ENCODE peak calls at places on chromosomes 7 and 10, in seven cellular contexts. E is fibroblast of pulmonary artery, T is ovary, Q is IMR-90, R is prostate gland, K is AG10803, X is fibroblast of lung. A is an unnamed sample.

GRCh38 chr7:87474046-87474445 is 1.4 kb downstream of the ABCB4 start:
- DNase-seq in E (no peak), T (no peak), Q (no peak), R (no peak), K (peak; percentile 21), X (no peak), A (no peak)

GRCh38 chr10:103859161-103860141 is 4.1 kb upstream of the SH3PXD2A start:
- DNase-seq in E (peak; percentile 80), T (peak; percentile 61), Q (peak; percentile 74), R (peak; percentile 67), K (peak; percentile 69), X (peak; percentile 80), A (peak; percentile 84)

GRCh38 chr10:58412502-58412961 is 27.3 kb downstream of the TFAM start:
- DNase-seq in E (peak; percentile 31), T (no peak), Q (peak; percentile 63), R (no peak), K (peak; percentile 83), X (no peak), A (peak; percentile 46)

GRCh38 chr7:127938588-127938987 is 92.6 kb downstream of the LRRC4 start:
- DNase-seq in E (peak; percentile 73), T (no peak), Q (peak; percentile 88), R (no peak), K (peak; percentile 87), X (peak; percentile 76), A (peak; percentile 90)

GRCh38 chr10:102451105-102451969 is at the start of gene C10orf95:
- DNase-seq in E (no peak), T (peak; percentile 61), Q (no peak), R (no peak), K (no peak), X (no peak), A (peak; percentile 32)

GRCh38 chr7:79612903-79613302 is 159.4 kb upstream of the MAGI2 start:
- DNase-seq in E (no peak), T (no peak), Q (no peak), R (no peak), K (no peak), X (no peak), A (no peak)

GRCh38 chr10:27252267-27253000 is 11.8 kb upstream of the ACBD5 start:
- DNase-seq in E (peak; percentile 69), T (peak; percentile 62), Q (peak; percentile 27), R (no peak), K (peak; percentile 65), X (peak; percentile 58), A (peak; percentile 70)

GRCh38 chr10:131926743-131927595 is 26.2 kb downstream of the PPP2R2D start:
- DNase-seq in E (no peak), T (no peak), Q (no peak), R (no peak), K (no peak), X (no peak), A (no peak)

GRCh38 chr7:100744605-100745004 is 11.2 kb downstream of the ZAN start:
- DNase-seq in E (no peak), T (no peak), Q (no peak), R (no peak), K (no peak), X (no peak), A (no peak)

GRCh38 chr10:26468291-26468690 is 30.1 kb downstream of the APBB1IP start:
- DNase-seq in E (peak; percentile 12), T (no peak), Q (no peak), R (no peak), K (peak; percentile 70), X (no peak), A (no peak)

GRCh38 chr7:122507591-122507990 is 191.3 kb downstream of the RNF133 start:
- DNase-seq in E (no peak), T (no peak), Q (no peak), R (no peak), K (no peak), X (no peak), A (no peak)

GRCh38 chr10:84267503-84268126 is 22.8 kb downstream of the RGR start:
- DNase-seq in E (peak; percentile 56), T (no peak), Q (peak; percentile 67), R (no peak), K (peak; percentile 48), X (peak; percentile 51), A (peak; percentile 81)

GRCh38 chr10:129715805-129716785 is 248.0 kb downstream of the EBF3 start:
- DNase-seq in E (no peak), T (no peak), Q (no peak), R (no peak), K (no peak), X (no peak), A (no peak)

GRCh38 chr10:3877092-3878000 is 92.3 kb upstream of the KLF6 start:
- DNase-seq in E (no peak), T (no peak), Q (no peak), R (no peak), K (peak; percentile 13), X (peak; percentile 47), A (peak; percentile 44)

GRCh38 chr7:1919539-1920265 is 249.6 kb downstream of the ELFN1 start:
- DNase-seq in E (no peak), T (no peak), Q (peak; percentile 26), R (no peak), K (no peak), X (peak; percentile 49), A (peak; percentile 37)

GRCh38 chr7:134601459-134601858 is 45.2 kb upstream of the BPGM start:
- DNase-seq in E (no peak), T (no peak), Q (no peak), R (no peak), K (no peak), X (no peak), A (no peak)

GRCh38 chr10:58590152-58590551 is 77.5 kb downstream of the BICC1 start:
- DNase-seq in E (peak; percentile 96), T (peak; percentile 71), Q (peak; percentile 99), R (no peak), K (peak; percentile 98), X (peak; percentile 98), A (peak; percentile 97)

GRCh38 chr7:36048141-36048901 is 104.7 kb upstream of the EEPD1 start:
- DNase-seq in E (peak; percentile 89), T (no peak), Q (peak; percentile 83), R (peak; percentile 73), K (peak; percentile 97), X (peak; percentile 98), A (peak; percentile 64)

GRCh38 chr10:21292763-21293517 is 232.5 kb downstream of the SKIDA1 start:
- DNase-seq in E (peak; percentile 99), T (peak; percentile 54), Q (peak; percentile 98), R (peak; percentile 67), K (peak; percentile 99), X (peak; percentile 98), A (peak; percentile 94)

GRCh38 chr7:107968449-107968848 is 34.5 kb downstream of the LAMB1 start:
- DNase-seq in E (no peak), T (no peak), Q (no peak), R (no peak), K (no peak), X (no peak), A (no peak)

GRCh38 chr10:34759161-34759836 is 55.8 kb downstream of the PARD3 start:
- DNase-seq in E (no peak), T (no peak), Q (no peak), R (no peak), K (no peak), X (no peak), A (peak; percentile 59)

GRCh38 chr7:106484562-106484961 is 176.4 kb downstream of the CCDC71L start:
- DNase-seq in E (peak; percentile 56), T (no peak), Q (peak; percentile 23), R (no peak), K (peak; percentile 80), X (peak; percentile 62), A (peak; percentile 68)

GRCh38 chr7:155509725-155510551 is 36.4 kb downstream of the CNPY1 start:
- DNase-seq in E (no peak), T (no peak), Q (no peak), R (no peak), K (no peak), X (no peak), A (no peak)
- TF ChIP-seq CTCF in E (no peak), T (no peak), Q (no peak), R (no peak), K (no peak), X (no peak), A (no peak)

GRCh38 chr7:130366561-130366960 is 13.7 kb upstream of the CPA1 start:
- DNase-seq in E (no peak), T (no peak), Q (peak; percentile 42), R (no peak), K (no peak), X (no peak), A (peak; percentile 60)

GRCh38 chr7:130364446-130364845 is 15.8 kb upstream of the CPA1 start:
- DNase-seq in E (no peak), T (no peak), Q (no peak), R (no peak), K (no peak), X (no peak), A (no peak)

GRCh38 chr7:130365093-130365492 is 15.2 kb upstream of the CPA1 start:
- DNase-seq in E (no peak), T (no peak), Q (no peak), R (no peak), K (no peak), X (no peak), A (no peak)

GRCh38 chr7:130367088-130367755 is 13.1 kb upstream of the CPA1 start:
- DNase-seq in E (no peak), T (no peak), Q (no peak), R (no peak), K (no peak), X (no peak), A (no peak)

DNA sequence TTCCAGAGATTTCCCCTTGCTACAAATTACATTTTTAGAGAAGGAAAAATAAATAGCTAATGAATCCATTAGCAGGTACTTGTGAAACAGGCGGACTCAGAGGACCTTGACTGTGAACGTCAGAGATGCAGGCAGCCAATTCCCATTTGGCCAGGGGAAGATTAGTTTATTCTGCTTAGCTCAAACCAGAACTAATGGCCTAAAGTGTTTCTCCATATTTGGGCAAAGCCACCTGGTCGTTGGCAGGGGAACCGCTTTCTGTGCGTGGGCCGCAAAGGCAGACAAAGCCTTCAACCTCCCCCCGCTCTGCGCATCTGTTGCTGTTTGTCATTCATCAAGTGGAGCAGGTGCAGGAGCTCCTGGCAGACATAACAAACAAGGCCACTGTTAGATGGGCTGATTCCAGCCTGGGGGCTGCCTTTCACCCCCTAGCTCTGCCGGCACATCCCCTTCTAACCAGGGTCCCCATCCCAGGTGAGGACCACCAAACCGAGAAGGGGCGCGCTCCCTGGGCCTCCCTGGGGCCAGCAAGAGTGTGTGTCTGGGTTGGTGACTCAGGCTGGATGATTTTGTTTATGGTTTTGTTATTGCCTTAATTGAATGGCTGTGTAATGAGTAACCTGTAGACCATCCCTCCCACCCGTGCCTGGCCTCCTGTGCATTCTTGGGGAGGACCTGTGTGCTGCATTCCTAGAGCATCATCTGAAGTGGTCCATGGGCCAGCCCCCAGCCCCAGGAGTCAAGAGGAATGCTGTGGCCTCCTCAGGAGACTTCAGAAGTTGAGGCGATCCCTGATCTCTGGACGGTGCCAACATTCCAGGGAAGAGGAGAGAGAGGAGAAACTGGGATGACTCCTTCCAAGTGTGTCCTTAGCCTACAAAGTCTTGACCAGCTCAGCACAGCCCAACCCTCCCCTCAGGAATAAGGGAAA is 14.5 kb upstream of the CPA1 start:
- DNase-seq in E (peak; percentile 48), T (peak; percentile 90), Q (peak; percentile 94), R (no peak), K (peak; percentile 97), X (peak; percentile 65), A (peak; percentile 84)
- H3K4me3 ChIP-seq in E (no peak overlapping the region), T (no peak overlapping the region), Q (no peak overlapping the region), R (no peak overlapping the region), K (no peak overlapping the region), X (no peak overlapping the region), A (no peak overlapping the region)

GRCh38 chr7:141239661-141240060 is 165.8 kb downstream of the TMEM178B start:
- DNase-seq in E (no peak), T (no peak), Q (no peak), R (no peak), K (no peak), X (no peak), A (no peak)
- TF ChIP-seq CTCF in E (no peak), T (no peak), Q (no peak), R (no peak), K (no peak), X (no peak), A (no peak)

GRCh38 chr7:116501425-116502167 is 2.1 kb downstream of the CAV2 start:
- DNase-seq in E (no peak), T (peak; percentile 32), Q (peak; percentile 76), R (no peak), K (peak; percentile 30), X (peak; percentile 40), A (no peak)
- H3K4me3 ChIP-seq in E (peak overlapping the region; percentile 67), T (peak overlapping the region; percentile 60), Q (peak overlapping the region; percentile 88), R (no peak overlapping the region), K (peak overlapping the region; percentile 88), X (peak overlapping the region; percentile 84), A (peak overlapping the region; percentile 83)